ENCODE peak calls at places on chromosomes 16 and 17, in nine cellular contexts. U is transverse colon, Y is sigmoid colon, Q is prostate gland, M is GM23338, S is SK-N-SH, C is GM12878, V is HL-60, I is esophagus muscularis mucosa. H is an unnamed sample.

GRCh38 chr17:53588317-53588716 is 234.4 kb upstream of the KIF2B start:
- DNase-seq in I (no peak), C (no peak), Y (no peak), V (no peak), Q (no peak), M (no peak), U (no peak), S (no peak), H (no peak)

GRCh38 chr17:49898547-49899490 is 51.0 kb upstream of the TAC4 start:
- DNase-seq in I (no peak), C (no peak), Q (no peak), S (no peak), V (no peak), Y (no peak), M (peak; percentile 91), U (no peak), H (no peak)

GRCh38 chr16:2288701-2289100 is 20.8 kb upstream of the RNPS1 start:
- DNase-seq in C (no peak), Y (no peak), S (no peak), I (no peak), U (no peak), M (no peak), Q (no peak), V (no peak), H (no peak)

GRCh38 chr16:13453938-13454553 is 465.9 kb upstream of the ERCC4 start:
- DNase-seq in M (peak; percentile 82), Y (no peak), Q (peak; percentile 7), I (no peak), S (peak; percentile 33), C (no peak), U (peak; percentile 9), V (peak; percentile 16), H (no peak)

GRCh38 chr16:49986351-49987124 is 38.5 kb upstream of the CNEP1R1 start:
- DNase-seq in M (peak; percentile 40), Y (no peak), U (no peak), C (no peak), S (peak; percentile 16), V (no peak), I (no peak), Q (no peak), H (no peak)

GRCh38 chr17:32875904-32876413 is 965 bp downstream of the MYO1D start:
- DNase-seq in C (no peak), I (no peak), M (no peak), Q (no peak), Y (no peak), U (no peak), V (no peak), S (no peak), H (no peak)

GRCh38 chr16:87392823-87393679 is 915 bp downstream of the MAP1LC3B start:
- DNase-seq in S (peak; percentile 69), Q (no peak), C (no peak), Y (peak; percentile 82), M (peak; percentile 71), I (no peak), U (peak; percentile 64), V (no peak), H (peak; percentile 55)

GRCh38 chr17:74373838-74374606 is 6.7 kb downstream of the GPR142 start:
- DNase-seq in I (no peak), C (no peak), V (no peak), S (no peak), Y (no peak), M (no peak), Q (no peak), U (peak; percentile 70), H (no peak)

GRCh38 chr16:67884684-67885083 is at the start of gene NRN1L:
- DNase-seq in Q (peak; percentile 93), Y (peak; percentile 98), S (peak; percentile 99), U (peak; percentile 83), C (no peak), M (peak; percentile 95), I (peak; percentile 95), V (no peak), H (peak; percentile 87)

GRCh38 chr16:85326113-85326793 is 214.0 kb upstream of the CIBAR2 start:
- DNase-seq in C (no peak), Y (no peak), M (no peak), V (no peak), I (no peak), S (no peak), Q (no peak), U (no peak), H (no peak)

GRCh38 chr17:6567528-6568185 is 11.3 kb upstream of the PITPNM3 start:
- DNase-seq in Q (peak; percentile 79), I (no peak), M (peak; percentile 41), Y (peak; percentile 67), S (peak; percentile 44), U (no peak), V (no peak), C (no peak), H (peak; percentile 32)

GRCh38 chr17:17713839-17714238 is 32.6 kb downstream of the RAI1 start:
- DNase-seq in I (no peak), C (no peak), M (no peak), S (no peak), V (peak; percentile 56), Q (no peak), Y (peak; percentile 82), U (no peak), H (no peak)

DNA sequence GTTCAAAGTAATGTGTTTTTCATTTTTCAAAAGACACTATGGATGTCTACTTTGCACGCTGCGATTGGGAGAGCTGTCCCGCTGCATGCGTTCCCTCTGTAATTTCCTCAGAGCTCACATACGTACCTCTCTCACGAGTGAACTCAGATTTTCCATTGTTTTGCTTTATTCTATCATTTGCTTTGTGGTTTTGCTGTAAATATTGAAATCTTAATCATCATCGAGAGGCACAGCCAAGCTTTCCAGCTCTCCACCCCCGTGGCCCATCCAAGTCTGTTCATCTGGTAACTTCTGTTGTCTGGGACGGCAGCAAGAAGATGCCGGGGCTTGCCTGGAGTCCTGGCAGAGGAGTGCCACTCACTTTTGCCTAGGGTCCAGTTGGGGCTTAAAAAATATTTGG is 21.1 kb downstream of the TMC6 start:
- DNase-seq in C (no peak), Y (peak; percentile 60), S (no peak), Q (no peak), U (no peak), M (no peak), I (no peak), V (no peak), H (no peak)
- TF ChIP-seq POLR2AphosphoS5 in C (no peak), Y (no peak), S (no peak), Q (no peak), U (no peak), M (no peak), I (no peak), V (no peak), H (no peak)

GRCh38 chr16:370980-371728 is 816 bp upstream of the MRPL28 start:
- DNase-seq in V (no peak), Q (no peak), I (no peak), U (peak; percentile 52), Y (peak; percentile 70), C (no peak), S (no peak), M (peak; percentile 30), H (no peak)

GRCh38 chr16:371729-372521 is 1.6 kb upstream of the MRPL28 start:
- DNase-seq in M (no peak), Q (no peak), Y (peak; percentile 66), S (no peak), I (no peak), C (no peak), U (no peak), V (no peak), H (no peak)

GRCh38 chr16:369866-370436 is 387 bp downstream of the MRPL28 start:
- DNase-seq in I (no peak), Y (peak; percentile 68), U (no peak), S (peak; percentile 76), C (no peak), V (no peak), Q (no peak), M (peak; percentile 71), H (no peak)

GRCh38 chr16:369275-369865 is 968 bp downstream of the MRPL28 start:
- DNase-seq in U (no peak), S (no peak), V (no peak), C (no peak), Y (no peak), M (no peak), I (no peak), Q (no peak), H (no peak)

DNA sequence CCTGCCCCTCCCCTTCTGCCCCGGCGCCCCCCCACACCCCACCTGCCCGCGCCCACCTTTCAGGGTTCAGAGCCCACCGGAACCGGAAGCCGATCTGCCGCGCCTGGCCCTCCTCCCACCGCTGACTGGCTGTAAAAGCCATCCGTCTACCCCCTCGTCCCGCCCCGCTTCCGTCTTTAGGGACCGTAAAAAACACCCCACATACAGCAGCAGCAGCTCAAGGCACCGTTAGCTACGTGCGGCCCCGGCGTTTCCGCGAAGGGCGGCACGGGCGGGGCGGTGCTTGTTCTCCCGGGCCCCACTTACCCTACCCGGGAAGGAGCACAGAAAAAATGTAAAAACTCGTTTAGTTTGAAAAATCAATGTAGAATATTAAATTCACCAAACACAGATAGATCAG is at the start of gene MRPL28:
- DNase-seq in U (peak; percentile 97), S (peak; percentile 99), I (peak; percentile 98), Y (peak; percentile 98), Q (peak; percentile 93), V (peak; percentile 96), C (peak; percentile 87), M (peak; percentile 98), H (peak; percentile 93)
- H3K4me3 ChIP-seq in U (peak within 1 kb of the TSS; percentile 38), S (peak within 1 kb of the TSS; percentile 60), I (peak within 1 kb of the TSS; percentile 57), Y (peak within 1 kb of the TSS; percentile 44), Q (peak within 1 kb of the TSS; percentile 49), V (peak within 1 kb of the TSS; percentile 42), C (peak within 1 kb of the TSS; percentile 65), M (peak within 1 kb of the TSS; percentile 53), H (peak within 1 kb of the TSS; percentile 54)

GRCh38 chr17:27810211-27810901 is 10.0 kb upstream of the NOS2 start:
- DNase-seq in I (no peak), S (no peak), C (peak; percentile 76), Y (no peak), V (no peak), M (peak; percentile 11), U (no peak), Q (no peak), H (no peak)
- TF ChIP-seq POLR2AphosphoS5 in I (no peak), S (no peak), C (peak; percentile 35), Y (no peak), V (no peak), M (no peak), U (no peak), Q (no peak), H (no peak)

GRCh38 chr17:8953152-8953885 is 12.2 kb downstream of the PIK3R5 start:
- DNase-seq in C (no peak), I (peak; percentile 50), U (no peak), S (no peak), Y (no peak), M (no peak), V (no peak), Q (no peak), H (no peak)

GRCh38 chr17:8956521-8956920 is 9.0 kb downstream of the PIK3R5 start:
- DNase-seq in Y (no peak), S (no peak), V (no peak), C (peak; percentile 92), Q (no peak), I (peak; percentile 12), M (no peak), U (no peak), H (no peak)

GRCh38 chr17:8954339-8954738 is 11.2 kb downstream of the PIK3R5 start:
- DNase-seq in V (peak; percentile 92), Y (peak; percentile 78), M (peak; percentile 61), I (peak; percentile 91), C (no peak), U (peak; percentile 59), Q (no peak), S (no peak), H (no peak)

GRCh38 chr17:8955560-8955959 is 9.9 kb downstream of the PIK3R5 start:
- DNase-seq in U (no peak), I (peak; percentile 89), Y (no peak), C (no peak), M (no peak), V (peak; percentile 74), S (no peak), Q (no peak), H (no peak)

GRCh38 chr17:8955021-8955420 is 10.5 kb downstream of the PIK3R5 start:
- DNase-seq in Y (no peak), M (no peak), S (no peak), Q (no peak), U (no peak), C (no peak), V (no peak), I (peak; percentile 78), H (no peak)
- H3K4me3 ChIP-seq in Y (no peak overlapping the region), M (no peak overlapping the region), S (no peak overlapping the region), Q (no peak overlapping the region), U (no peak overlapping the region), C (no peak overlapping the region), V (no peak overlapping the region), I (no peak overlapping the region), H (no peak overlapping the region)